ENCODE peak calls at places on chromosomes 16 and 17, in nine cellular contexts. M is GM12864; S is A549; B is naive thymus-derived CD8-positive, alpha-beta T cell; P is KG1; Z is GM12865; O is GM13977; G is iPS DF 6.9; I is RPMI7951. R is an unnamed sample.
A peak's percentile ranks its signal among the peaks of the same experiment; 100 is the strongest.

GRCh38 chr16:90001761-90002503 is 17.3 kb downstream of the DBNDD1 start:
- DNase-seq in M (no peak), S (no peak), B (no peak), P (no peak), Z (no peak), O (no peak), G (no peak), I (no peak), R (no peak)

GRCh38 chr17:38591759-38592241 is 14.0 kb downstream of the SRCIN1 start:
- DNase-seq in M (no peak), S (no peak), B (no peak), P (peak; percentile 14), Z (peak; percentile 43), O (no peak), G (no peak), I (peak; percentile 81), R (peak; percentile 98)

GRCh38 chr17:45279898-45280297 is 18.0 kb upstream of the SPATA32 start:
- DNase-seq in M (no peak), S (no peak), B (no peak), P (no peak), Z (no peak), O (no peak), G (no peak), I (no peak), R (no peak)

GRCh38 chr17:28488154-28488883 is 14.9 kb downstream of the SLC13A2 start:
- DNase-seq in M (no peak), S (no peak), B (no peak), P (no peak), Z (no peak), O (no peak), G (no peak), I (no peak), R (no peak)

GRCh38 chr17:51734462-51734861 is 424.1 kb downstream of the CA10 start:
- DNase-seq in M (no peak), S (no peak), B (no peak), P (no peak), Z (no peak), O (no peak), G (peak; percentile 54), I (no peak), R (no peak)

GRCh38 chr17:4043862-4044261 is 79.6 kb upstream of the ATP2A3 start:
- DNase-seq in M (peak; percentile 43), S (no peak), B (no peak), P (no peak), Z (peak; percentile 82), O (no peak), G (no peak), I (no peak), R (no peak)

GRCh38 chr16:81266680-81267095 is 28.2 kb downstream of the BCO1 start:
- DNase-seq in M (no peak), S (no peak), B (no peak), P (no peak), Z (peak; percentile 1), O (no peak), G (no peak), I (peak; percentile 10), R (peak; percentile 79)

GRCh38 chr16:71426069-71426879 is 15.6 kb downstream of the TLE7 start:
- DNase-seq in M (peak; percentile 80), S (peak; percentile 98), B (no peak), P (no peak), Z (peak; percentile 89), O (peak; percentile 76), G (peak; percentile 94), I (peak; percentile 58), R (no peak)

GRCh38 chr17:42378597-42379594 is 9.3 kb downstream of the STAT3 start:
- DNase-seq in M (no peak), S (no peak), B (no peak), P (no peak), Z (peak; percentile 72), O (no peak), G (no peak), I (no peak), R (peak; percentile 48)

GRCh38 chr17:80631142-80632045 is 86.8 kb downstream of the RPTOR start:
- DNase-seq in M (no peak), S (no peak), B (no peak), P (no peak), Z (no peak), O (no peak), G (no peak), I (no peak), R (no peak)

GRCh38 chr16:11630230-11631056 is 37.8 kb upstream of the SNN start:
- DNase-seq in M (no peak), S (no peak), B (no peak), P (no peak), Z (no peak), O (no peak), G (no peak), I (no peak), R (no peak)

GRCh38 chr16:68607443-68607842 is 37.7 kb upstream of the CDH3 start:
- DNase-seq in M (no peak), S (no peak), B (no peak), P (no peak), Z (no peak), O (no peak), G (no peak), I (no peak), R (no peak)

GRCh38 chr17:82414548-82415281 is 3.4 kb upstream of the HEXD start:
- DNase-seq in M (no peak), S (peak; percentile 86), B (peak; percentile 61), P (no peak), Z (peak; percentile 61), O (peak; percentile 81), G (peak; percentile 63), I (peak; percentile 48), R (peak; percentile 49)

GRCh38 chr17:16328997-16329396 is 24.3 kb downstream of the CENPV start:
- DNase-seq in M (no peak), S (no peak), B (no peak), P (no peak), Z (no peak), O (no peak), G (no peak), I (peak; percentile 42), R (peak; percentile 23)

GRCh38 chr16:2388875-2389433 is 40.3 kb upstream of the CCNF start:
- DNase-seq in M (no peak), S (peak; percentile 30), B (no peak), P (no peak), Z (no peak), O (no peak), G (no peak), I (peak; percentile 69), R (no peak)

GRCh38 chr16:180101-180920 is at the start of gene HBQ1:
- DNase-seq in M (no peak), S (peak; percentile 51), B (peak; percentile 63), P (no peak), Z (no peak), O (peak; percentile 78), G (no peak), I (no peak), R (no peak)

GRCh38 chr17:49217651-49218413 is 7.3 kb downstream of the ABI3 start:
- DNase-seq in M (peak; percentile 81), S (no peak), B (peak; percentile 44), P (peak; percentile 40), Z (peak; percentile 94), O (peak; percentile 92), G (no peak), I (no peak), R (no peak)

GRCh38 chr17:35313875-35314409 is 59.5 kb downstream of the SLFN11 start:
- DNase-seq in M (no peak), S (no peak), B (peak; percentile 6), P (no peak), Z (no peak), O (peak; percentile 6), G (no peak), I (peak; percentile 11), R (no peak)

GRCh38 chr16:964696-965395 is 5.9 kb downstream of the LMF1 start:
- DNase-seq in M (no peak), S (no peak), B (no peak), P (no peak), Z (no peak), O (no peak), G (no peak), I (no peak), R (peak; percentile 49)

GRCh38 chr16:82881517-82881916 is 254.7 kb downstream of the CDH13 start:
- DNase-seq in M (no peak), S (no peak), B (no peak), P (no peak), Z (no peak), O (no peak), G (no peak), I (no peak), R (no peak)

GRCh38 chr17:11880714-11881113 is 116.6 kb downstream of the ZNF18 start:
- DNase-seq in M (no peak), S (peak; percentile 71), B (no peak), P (no peak), Z (peak; percentile 63), O (no peak), G (no peak), I (no peak), R (peak; percentile 44)

GRCh38 chr17:81808778-81809555 is 5.0 kb downstream of the GCGR start:
- DNase-seq in M (no peak), S (no peak), B (no peak), P (no peak), Z (no peak), O (no peak), G (no peak), I (no peak), R (no peak)

GRCh38 chr17:72121164-72122001 is 563 bp downstream of the SOX9 start:
- DNase-seq in M (no peak), S (peak; percentile 64), B (no peak), P (no peak), Z (peak; percentile 68), O (peak; percentile 58), G (no peak), I (peak; percentile 54), R (peak; percentile 46)

GRCh38 chr17:42131971-42132370 is 9.4 kb downstream of the HSPB9 start:
- DNase-seq in M (no peak), S (no peak), B (no peak), P (peak; percentile 24), Z (no peak), O (no peak), G (no peak), I (peak; percentile 53), R (no peak)

GRCh38 chr16:72291531-72291981 is 119.6 kb upstream of the PMFBP1 start:
- DNase-seq in M (no peak), S (peak; percentile 70), B (no peak), P (no peak), Z (no peak), O (no peak), G (no peak), I (peak; percentile 93), R (peak; percentile 90)

GRCh38 chr16:27483624-27484023 is 66.1 kb downstream of the GTF3C1 start:
- DNase-seq in M (no peak), S (no peak), B (no peak), P (no peak), Z (no peak), O (no peak), G (no peak), I (no peak), R (no peak)

GRCh38 chr16:19502395-19503131 is 19.3 kb downstream of the GDE1 start:
- DNase-seq in M (no peak), S (peak; percentile 82), B (peak; percentile 50), P (peak; percentile 15), Z (peak; percentile 78), O (peak; percentile 55), G (peak; percentile 55), I (peak; percentile 66), R (peak; percentile 73)

GRCh38 chr17:4810696-4811289 is 3.8 kb downstream of the PLD2 start:
- DNase-seq in M (no peak), S (no peak), B (no peak), P (no peak), Z (no peak), O (no peak), G (no peak), I (no peak), R (no peak)

GRCh38 chr17:48544356-48545021 is 420 bp downstream of the HOXB2 start:
- DNase-seq in M (no peak), S (no peak), B (peak; percentile 41), P (peak; percentile 56), Z (no peak), O (peak; percentile 58), G (no peak), I (peak; percentile 83), R (peak; percentile 92)

GRCh38 chr17:39668141-39668924 is at the start of gene PNMT:
- DNase-seq in M (no peak), S (peak; percentile 78), B (peak; percentile 71), P (peak; percentile 24), Z (peak; percentile 68), O (peak; percentile 89), G (no peak), I (peak; percentile 36), R (no peak)

GRCh38 chr16:66824006-66824405 is 6.8 kb downstream of the NAE1 start:
- DNase-seq in M (no peak), S (no peak), B (no peak), P (no peak), Z (no peak), O (no peak), G (no peak), I (no peak), R (no peak)